ENCODE peak calls at places on chromosomes 13 and 19, in nine cellular contexts. T is endothelial cell; J is cardiac muscle cell; A is body of pancreas; Y is cardiac fibroblast; P is Calu3; Z is tibial nerve; H is astrocyte of the cerebellum; L is activated CD8-positive, alpha-beta T cell treated with anti-CD3 and anti-CD28 coated beads for 36 hours. N is an unnamed sample.

GRCh38 chr13:20391597-20392452 is 133.8 kb downstream of the CRYL1 start:
- DNase-seq in T (no peak), J (no peak), A (no peak), Y (no peak), P (peak), Z (no peak), H (no peak), L (peak), N (peak)

GRCh38 chr19:41688098-41688497 is at the start of gene CEACAM7:
- DNase-seq in T (no peak), J (no peak), A (no peak), Y (no peak), P (no peak), Z (no peak), H (no peak), L (no peak), N (no peak)

GRCh38 chr13:70087247-70087646 is 20.4 kb upstream of the ATXN8OS start:
- DNase-seq in T (no peak), J (no peak), A (no peak), Y (no peak), P (no peak), Z (no peak), H (no peak), L (no peak), N (no peak)

GRCh38 chr13:83048419-83048818 is 833.9 kb downstream of the SLITRK1 start:
- DNase-seq in T (no peak), J (peak), A (no peak), Y (peak), P (no peak), Z (no peak), H (peak), L (no peak), N (no peak)

GRCh38 chr19:19505669-19506326 is 9.6 kb downstream of the TSSK6 start:
- DNase-seq in T (no peak), J (no peak), A (no peak), Y (no peak), P (no peak), Z (no peak), H (no peak), L (no peak), N (no peak)

GRCh38 chr13:108154421-108154858 is 60.9 kb downstream of the LIG4 start:
- DNase-seq in T (no peak), J (peak), A (peak), Y (no peak), P (peak), Z (no peak), H (no peak), L (no peak), N (no peak)

GRCh38 chr19:13955662-13956364 is 3.5 kb downstream of the DCAF15 start:
- DNase-seq in T (no peak), J (no peak), A (no peak), Y (no peak), P (no peak), Z (no peak), H (no peak), L (no peak), N (no peak)

GRCh38 chr13:101149735-101150380 is 266.4 kb downstream of the NALCN start:
- DNase-seq in T (peak), J (peak), A (no peak), Y (peak), P (no peak), Z (no peak), H (no peak), L (peak), N (no peak)

GRCh38 chr13:47545630-47546029 is 455.4 kb downstream of the SUCLA2 start:
- DNase-seq in T (no peak), J (no peak), A (no peak), Y (no peak), P (no peak), Z (no peak), H (no peak), L (no peak), N (no peak)

GRCh38 chr13:74825170-74825948 is 656.6 kb downstream of the TBC1D4 start:
- DNase-seq in T (no peak), J (peak), A (no peak), Y (peak), P (no peak), Z (no peak), H (peak), L (no peak), N (no peak)

GRCh38 chr19:51296331-51297093 is 14.9 kb upstream of the IGLON5 start:
- DNase-seq in T (no peak), J (peak), A (no peak), Y (no peak), P (no peak), Z (no peak), H (no peak), L (no peak), N (no peak)
- TF ChIP-seq CTCF in T (no peak), J (peak), A (no peak), Y (no peak), P (no peak), Z (no peak), H (no peak), L (no peak), N (no peak)

DNA sequence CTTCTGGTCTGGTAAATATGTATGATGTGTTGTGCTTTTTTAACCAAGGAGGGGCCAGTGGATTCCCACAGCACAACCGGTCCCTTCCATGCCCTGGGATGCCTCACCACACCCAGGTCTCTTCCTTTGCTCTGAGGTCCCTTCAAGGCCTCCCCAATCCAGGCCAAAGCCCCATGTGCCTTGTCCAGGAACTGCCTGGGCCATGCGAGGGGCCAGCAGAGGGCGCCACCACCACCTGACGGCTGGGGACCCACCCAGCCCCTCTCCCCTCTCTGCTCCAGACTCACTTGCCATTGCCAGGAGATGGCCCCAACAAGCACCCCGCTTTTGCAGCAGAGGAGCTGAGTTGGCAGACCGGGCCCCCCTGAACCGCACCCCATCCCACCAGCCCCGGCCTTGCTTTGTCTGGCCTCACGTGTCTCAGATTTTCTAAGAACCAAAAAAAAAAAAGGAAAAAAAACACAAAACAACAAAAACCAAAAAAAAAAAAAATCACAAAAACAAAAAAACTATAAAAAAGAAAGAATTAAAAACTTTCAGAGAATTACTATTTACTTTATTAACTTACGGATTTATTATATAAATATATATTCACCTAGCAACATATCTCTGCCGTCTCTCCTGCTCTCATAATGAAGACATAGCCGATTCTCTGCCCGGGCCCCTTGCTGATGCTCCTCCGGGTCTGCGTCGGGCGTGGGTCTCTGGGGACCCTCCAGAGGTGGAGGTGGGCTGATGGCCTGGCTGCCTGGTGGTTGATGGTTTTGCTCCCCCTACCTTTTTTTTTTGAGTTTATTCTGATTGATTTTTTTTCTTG is 14.4 kb downstream of the CAPN12 start:
- DNase-seq in T (peak), J (peak), A (peak), Y (peak), P (peak), Z (no peak), H (no peak), L (peak), N (peak)
- TF ChIP-seq CTCF in T (peak), J (peak), A (peak), Y (peak), P (peak), Z (peak), H (peak), L (peak), N (peak)

GRCh38 chr19:33301011-33301899 is 1.1 kb downstream of the CEBPA start:
- DNase-seq in T (peak), J (peak), A (peak), Y (peak), P (no peak), Z (no peak), H (no peak), L (no peak), N (no peak)

GRCh38 chr19:33301900-33302174 is 497 bp downstream of the CEBPA start:
- DNase-seq in T (no peak), J (no peak), A (no peak), Y (no peak), P (no peak), Z (no peak), H (no peak), L (no peak), N (peak)

GRCh38 chr19:33303791-33304759 is 1.7 kb upstream of the CEBPA start:
- DNase-seq in T (no peak), J (peak), A (peak), Y (peak), P (no peak), Z (no peak), H (no peak), L (no peak), N (peak)

GRCh38 chr19:33302974-33303790 is 848 bp upstream of the CEBPA start:
- DNase-seq in T (peak), J (peak), A (peak), Y (peak), P (peak), Z (no peak), H (no peak), L (peak), N (peak)

GRCh38 chr19:33302175-33302973 is at the start of gene CEBPA:
- DNase-seq in T (peak), J (peak), A (peak), Y (peak), P (peak), Z (peak), H (no peak), L (peak), N (peak)
- TF ChIP-seq CTCF in T (peak), J (no peak), A (peak), Y (no peak), P (peak), Z (peak), H (peak), L (peak), N (peak)

GRCh38 chr19:48308695-48309586 is 16.4 kb upstream of the EMP3 start:
- DNase-seq in T (no peak), J (peak), A (no peak), Y (no peak), P (no peak), Z (no peak), H (no peak), L (no peak), N (no peak)
- TF ChIP-seq CTCF in T (no peak), J (peak), A (no peak), Y (peak), P (peak), Z (no peak), H (peak), L (no peak), N (no peak)

GRCh38 chr19:51565583-51565982 is 5.5 kb upstream of the ZNF175 start:
- DNase-seq in T (no peak), J (peak), A (no peak), Y (no peak), P (no peak), Z (no peak), H (no peak), L (no peak), N (no peak)

GRCh38 chr19:51568456-51568855 is 2.6 kb upstream of the ZNF175 start:
- DNase-seq in T (no peak), J (peak), A (no peak), Y (no peak), P (no peak), Z (no peak), H (no peak), L (no peak), N (no peak)

GRCh38 chr19:51567583-51567982 is 3.5 kb upstream of the ZNF175 start:
- DNase-seq in T (no peak), J (no peak), A (no peak), Y (no peak), P (no peak), Z (no peak), H (no peak), L (no peak), N (no peak)

GRCh38 chr19:51566489-51567100 is 4.5 kb upstream of the ZNF175 start:
- DNase-seq in T (no peak), J (peak), A (no peak), Y (no peak), P (no peak), Z (no peak), H (no peak), L (no peak), N (no peak)

DNA sequence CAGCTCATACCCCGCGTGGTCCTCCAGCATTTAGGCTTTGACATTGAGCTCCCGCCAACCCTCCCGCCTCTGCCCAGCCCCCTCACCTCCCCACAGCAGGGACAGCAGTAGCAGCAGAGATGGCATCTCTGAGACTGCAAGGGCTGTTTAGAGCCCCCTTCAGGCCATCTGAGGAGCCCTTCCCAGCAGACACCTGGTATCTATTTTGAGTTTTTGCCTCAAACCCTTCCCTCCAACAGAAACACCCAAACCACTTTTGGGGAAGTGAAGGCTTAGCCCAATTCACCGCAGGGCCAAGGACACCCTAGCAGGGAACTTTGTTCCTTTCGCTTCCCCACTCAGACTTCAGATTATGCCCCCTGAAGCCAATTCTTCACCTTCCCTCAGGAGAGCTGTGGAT is 6.3 kb upstream of the ZNF175 start:
- DNase-seq in T (no peak), J (no peak), A (no peak), Y (no peak), P (no peak), Z (no peak), H (no peak), L (no peak), N (peak)
- TF ChIP-seq CTCF in T (no peak), J (no peak), A (no peak), Y (no peak), P (no peak), Z (no peak), H (no peak), L (no peak), N (peak)

DNA sequence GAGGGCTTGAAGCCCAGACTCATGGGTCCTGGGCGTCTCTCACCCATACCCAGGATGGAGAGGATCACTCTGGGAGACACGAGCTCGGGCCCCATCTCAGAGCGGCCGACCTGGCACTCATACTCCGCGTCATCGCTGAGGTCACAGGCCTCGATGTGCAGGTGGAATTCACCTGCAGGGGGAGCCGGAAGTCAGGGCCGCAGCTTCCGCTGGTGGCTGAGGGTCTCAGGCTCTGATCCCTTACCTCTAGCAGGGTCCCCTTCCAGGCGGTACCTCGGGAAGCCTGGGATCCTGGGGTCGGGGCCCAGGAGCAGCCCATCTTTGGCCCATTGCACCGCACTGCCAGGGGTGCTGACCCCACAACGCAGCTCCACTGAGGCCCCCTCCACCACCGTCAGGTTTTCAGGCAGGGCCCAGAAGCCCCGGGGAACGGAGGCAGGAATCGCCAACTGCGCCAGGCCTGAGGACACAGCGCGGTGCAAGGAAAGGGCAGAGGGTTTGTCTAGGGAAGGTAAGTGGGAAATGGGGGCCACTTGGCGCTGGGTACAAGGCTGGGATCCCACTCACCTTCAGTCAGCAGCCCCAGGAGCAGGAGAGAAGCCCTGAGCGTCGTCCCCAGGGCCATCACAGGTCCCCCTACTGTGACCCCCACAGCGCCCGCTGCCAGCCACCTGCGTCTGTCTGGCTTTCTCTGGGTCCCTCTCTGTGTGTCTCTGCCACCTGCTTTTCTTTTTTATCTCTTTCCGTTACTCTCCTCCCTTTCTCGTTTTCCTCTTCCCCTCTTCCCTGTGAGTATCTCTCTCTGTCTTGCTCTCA is 883 bp downstream of the NPHS1 start:
- DNase-seq in T (no peak), J (no peak), A (peak), Y (no peak), P (no peak), Z (no peak), H (no peak), L (peak), N (no peak)
- TF ChIP-seq CTCF in T (no peak), J (peak), A (peak), Y (no peak), P (no peak), Z (no peak), H (peak), L (peak), N (no peak)